ENCODE peak calls at places on chromosomes 16 and 17, in seven cellular contexts. I is BJ, Z is ovary, L is AG09309, M is glutamatergic neuron, J is AG10803, X is mucosa of descending colon. N is an unnamed sample.

GRCh38 chr16:72400257-72401078 is 228.5 kb upstream of the PMFBP1 start:
- DNase-seq in I (peak; percentile 15), Z (peak; percentile 63), L (peak; percentile 13), M (no peak), J (peak; percentile 60), X (no peak), N (peak; percentile 58)

GRCh38 chr16:79278506-79278905 is 322.0 kb downstream of the MAF start:
- DNase-seq in I (no peak), Z (no peak), L (no peak), M (no peak), J (no peak), X (no peak), N (peak; percentile 80)

GRCh38 chr16:4944333-4945281 is 7.7 kb upstream of the PPL start:
- DNase-seq in I (peak; percentile 82), Z (peak; percentile 97), L (peak; percentile 86), M (peak; percentile 44), J (peak; percentile 96), X (peak; percentile 84), N (peak; percentile 25)

GRCh38 chr17:19978206-19978802 is 676 bp upstream of the AKAP10 start:
- DNase-seq in I (no peak), Z (no peak), L (no peak), M (peak; percentile 17), J (peak; percentile 3), X (no peak), N (peak; percentile 65)

GRCh38 chr17:34243732-34244299 is 11.3 kb upstream of the CCL2 start:
- DNase-seq in I (no peak), Z (no peak), L (no peak), M (no peak), J (no peak), X (no peak), N (no peak)

GRCh38 chr16:50067290-50067853 is 1.6 kb downstream of the HEATR3 start:
- DNase-seq in I (no peak), Z (peak; percentile 23), L (peak; percentile 46), M (peak; percentile 50), J (peak; percentile 69), X (no peak), N (peak; percentile 71)

GRCh38 chr16:13099822-13100221 is 198.4 kb downstream of the SHISA9 start:
- DNase-seq in I (no peak), Z (no peak), L (no peak), M (no peak), J (no peak), X (no peak), N (no peak)

GRCh38 chr16:2230376-2230775 is 5.9 kb upstream of the DNASE1L2 start:
- DNase-seq in I (no peak), Z (no peak), L (no peak), M (no peak), J (no peak), X (no peak), N (no peak)

GRCh38 chr16:17768257-17768656 is 297.5 kb upstream of the XYLT1 start:
- DNase-seq in I (peak; percentile 68), Z (no peak), L (peak; percentile 47), M (no peak), J (peak; percentile 86), X (no peak), N (no peak)

GRCh38 chr17:69466905-69467630 is 52.6 kb downstream of the MAP2K6 start:
- DNase-seq in I (peak; percentile 25), Z (no peak), L (no peak), M (peak; percentile 28), J (peak; percentile 68), X (no peak), N (no peak)

GRCh38 chr17:28667870-28668269 is 5.9 kb downstream of the SUPT6H start:
- DNase-seq in I (no peak), Z (no peak), L (no peak), M (no peak), J (no peak), X (no peak), N (no peak)

GRCh38 chr17:76969598-76970172 is 101.5 kb downstream of the MGAT5B start:
- DNase-seq in I (no peak), Z (no peak), L (no peak), M (no peak), J (no peak), X (no peak), N (no peak)

GRCh38 chr17:11944587-11944986 is 52.7 kb downstream of the ZNF18 start:
- DNase-seq in I (no peak), Z (no peak), L (no peak), M (no peak), J (no peak), X (no peak), N (no peak)

DNA sequence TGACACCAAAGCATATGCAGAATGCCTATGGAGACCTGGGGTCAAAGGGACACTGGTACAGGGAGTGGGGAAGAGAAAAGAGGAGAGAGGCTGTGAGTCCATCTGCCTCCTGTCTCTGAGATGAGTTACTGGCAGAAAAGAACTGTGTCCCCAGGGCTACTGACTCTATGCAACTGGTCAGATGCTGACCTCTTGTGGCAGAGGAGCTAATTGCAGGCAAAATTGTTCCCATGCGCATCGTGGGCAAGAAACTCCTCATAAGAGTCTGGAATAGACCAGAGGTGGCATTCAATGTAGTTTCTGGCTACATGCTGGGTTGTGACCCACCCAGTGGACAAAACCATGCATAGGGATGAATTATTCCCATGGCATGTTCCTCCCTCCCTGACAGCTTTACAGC is 26.1 kb upstream of the MLKL start:
- DNase-seq in I (no peak), Z (no peak), L (no peak), M (no peak), J (no peak), X (no peak), N (peak; percentile 70)
- TF ChIP-seq CTCF in I (peak; percentile 34), Z (no peak), L (peak; percentile 40), M (peak; percentile 67), J (peak; percentile 38), X (peak; percentile 33), N (peak; percentile 66)

GRCh38 chr16:31464781-31465260 is 5.5 kb downstream of the ARMC5 start:
- DNase-seq in I (no peak), Z (no peak), L (no peak), M (no peak), J (no peak), X (no peak), N (no peak)
- TF ChIP-seq CTCF in I (no peak), Z (no peak), L (no peak), M (no peak), J (no peak), X (no peak), N (no peak)

DNA sequence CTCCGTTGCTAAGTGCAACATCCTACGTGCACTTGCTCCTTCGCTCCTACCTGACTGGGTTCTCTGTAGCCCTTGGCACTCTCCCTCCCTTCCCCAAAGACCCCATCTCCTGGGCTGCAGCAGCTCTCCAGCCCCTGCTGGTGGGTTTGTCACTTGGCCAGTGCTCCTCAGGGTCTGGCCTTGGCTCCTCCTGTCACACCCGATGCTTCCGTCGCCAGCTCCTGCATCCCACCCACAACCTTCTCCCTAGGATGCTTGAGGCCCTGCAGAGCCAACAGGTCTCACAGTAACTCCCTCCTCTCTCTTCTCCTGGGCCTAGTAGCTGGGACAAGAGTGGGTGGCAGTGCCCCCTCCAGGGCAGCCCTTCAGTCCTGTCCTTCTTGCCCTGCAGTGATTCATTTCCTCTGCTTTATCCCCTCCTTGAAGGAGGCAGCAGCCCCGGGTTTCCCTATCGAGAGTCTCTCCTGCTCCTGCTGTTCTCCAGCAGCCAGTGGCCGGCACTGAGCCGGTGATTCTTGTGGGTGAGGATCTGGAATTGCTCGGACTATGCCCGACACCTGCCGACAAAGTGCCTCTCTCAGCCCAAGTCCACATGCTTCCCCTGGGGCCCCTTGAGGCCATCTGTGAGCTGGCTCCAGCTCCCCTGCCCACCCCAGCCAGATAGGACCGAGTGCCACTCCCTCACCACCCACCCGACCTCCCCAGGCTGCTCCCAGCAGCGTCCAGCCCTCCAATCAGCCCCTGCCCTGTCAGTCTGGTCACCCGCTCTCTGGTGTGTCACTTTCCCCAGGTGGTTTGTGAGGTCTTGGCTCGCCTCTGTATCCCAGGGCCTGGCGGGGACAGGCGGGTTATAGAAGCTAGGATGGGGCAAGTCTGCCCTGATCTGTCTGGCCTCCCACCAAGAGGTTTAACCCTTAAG is 3.8 kb downstream of the LITAFD start:
- DNase-seq in I (no peak), Z (no peak), L (no peak), M (peak; percentile 52), J (no peak), X (peak; percentile 56), N (no peak)
- TF ChIP-seq CTCF in I (peak; percentile 13), Z (no peak), L (peak; percentile 27), M (peak; percentile 12), J (no peak), X (no peak), N (no peak)

GRCh38 chr16:53945996-53946395 is 242.0 kb downstream of the FTO start:
- DNase-seq in I (no peak), Z (no peak), L (peak; percentile 27), M (no peak), J (peak; percentile 56), X (no peak), N (no peak)
- TF ChIP-seq CTCF in I (peak; percentile 76), Z (no peak), L (peak; percentile 82), M (peak; percentile 61), J (peak; percentile 84), X (peak; percentile 38), N (peak; percentile 72)

DNA sequence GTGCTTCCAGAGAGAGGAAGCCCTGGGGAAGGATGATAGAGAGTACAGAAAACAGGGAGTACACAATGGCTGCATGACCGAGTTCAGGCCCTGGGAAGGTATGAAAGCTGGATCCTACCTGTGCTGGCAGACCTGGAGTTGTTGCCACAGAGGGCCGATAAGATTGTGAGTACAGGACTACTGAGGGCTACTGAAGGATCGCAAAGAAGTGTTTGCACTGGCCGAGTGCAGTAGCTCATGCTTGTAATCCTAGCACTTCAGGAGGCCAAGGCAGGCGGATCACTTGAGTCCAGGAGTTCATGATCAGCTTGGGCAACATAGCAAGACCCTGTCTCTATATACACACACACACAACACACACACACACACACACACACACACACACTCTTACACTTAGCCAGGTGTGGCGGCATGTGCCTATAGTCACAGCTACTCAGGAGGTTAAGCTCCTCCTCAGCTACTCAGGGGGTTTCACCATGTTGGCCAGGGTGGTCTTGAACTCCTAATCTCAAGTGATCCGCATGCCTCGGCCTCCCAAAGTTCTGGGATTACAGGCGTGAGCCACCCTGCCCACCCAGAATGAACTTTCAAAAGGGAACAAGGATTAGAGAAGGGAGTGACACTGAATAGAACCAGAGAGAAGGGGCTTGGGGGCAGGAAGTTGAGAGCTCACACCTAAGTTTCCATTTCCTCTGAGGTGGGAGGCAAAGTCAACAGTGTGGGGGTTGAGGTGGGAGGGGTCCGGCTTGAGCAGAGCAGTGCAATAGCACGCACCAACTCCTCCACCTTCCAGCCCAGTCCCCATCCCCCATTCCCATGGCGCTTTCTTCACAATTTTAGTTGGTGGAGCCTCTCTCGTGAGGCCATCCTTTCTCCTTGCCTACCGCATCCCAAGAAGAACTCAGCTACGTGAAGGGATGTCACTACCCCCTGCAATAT is 7.5 kb downstream of the SCIMP start:
- DNase-seq in I (no peak), Z (no peak), L (no peak), M (no peak), J (no peak), X (no peak), N (peak; percentile 77)
- TF ChIP-seq CTCF in I (no peak), Z (no peak), L (no peak), M (no peak), J (no peak), X (no peak), N (no peak)